ENCODE peak calls at places on chromosomes 1 and 21, in nine cellular contexts. C, O, K, M, L, J, V, Z and E are unnamed samples.

GRCh38 chr1:83996621-83997020 is 2.3 kb downstream of the TTLL7 start:
- DNase-seq in C (no peak), O (no peak), K (no peak), M (no peak), L (no peak), J (no peak), V (no peak), Z (no peak), E (no peak)

GRCh38 chr1:180482425-180483275 is 19.7 kb downstream of the ACBD6 start:
- DNase-seq in C (no peak), O (no peak), K (no peak), M (peak; percentile 76), L (no peak), J (peak; percentile 51), V (peak; percentile 19), Z (no peak), E (no peak)

GRCh38 chr1:208525417-208525816 is 281.2 kb upstream of the PLXNA2 start:
- DNase-seq in C (no peak), O (no peak), K (no peak), M (no peak), L (no peak), J (no peak), V (no peak), Z (no peak), E (no peak)

GRCh38 chr1:68087184-68087583 is 36.8 kb upstream of the DIRAS3 start:
- DNase-seq in C (no peak), O (no peak), K (no peak), M (no peak), L (no peak), J (no peak), V (no peak), Z (no peak), E (no peak)

GRCh38 chr1:30134466-30135217 is 588.7 kb downstream of the MATN1 start:
- DNase-seq in C (no peak), O (no peak), K (no peak), M (no peak), L (no peak), J (no peak), V (no peak), Z (no peak), E (peak; percentile 76)

GRCh38 chr1:58649555-58649954 is 50.3 kb downstream of the MYSM1 start:
- DNase-seq in C (peak; percentile 49), O (peak; percentile 16), K (no peak), M (no peak), L (no peak), J (peak; percentile 33), V (no peak), Z (no peak), E (no peak)

GRCh38 chr1:227763246-227764018 is 28.2 kb downstream of the SNAP47 start:
- DNase-seq in C (no peak), O (no peak), K (peak; percentile 19), M (no peak), L (no peak), J (no peak), V (no peak), Z (no peak), E (no peak)

GRCh38 chr1:63662846-63663245 is 69.6 kb downstream of the PGM1 start:
- DNase-seq in C (no peak), O (no peak), K (no peak), M (no peak), L (no peak), J (no peak), V (no peak), Z (no peak), E (no peak)

DNA sequence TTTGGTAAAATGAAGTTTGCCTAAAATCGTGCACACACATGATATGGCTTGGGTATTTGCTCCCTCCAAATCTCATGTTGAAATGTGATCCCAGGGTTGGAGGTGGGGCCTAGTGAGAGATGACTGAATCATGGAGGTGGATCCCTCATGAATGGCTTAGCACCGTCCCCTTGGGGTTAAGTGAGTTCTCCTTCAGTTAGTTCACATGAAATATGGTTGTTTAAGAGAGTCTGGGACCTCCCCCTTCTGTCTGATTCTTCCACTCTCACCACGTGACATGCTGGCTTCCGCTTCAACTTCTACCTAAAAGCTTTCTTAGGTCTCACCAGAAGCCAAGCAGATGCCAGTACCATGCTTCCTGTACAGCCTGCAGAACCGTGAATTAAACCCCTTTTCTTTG is 58.4 kb downstream of the SIPA1L2 start:
- DNase-seq in C (no peak), O (no peak), K (no peak), M (no peak), L (no peak), J (no peak), V (no peak), Z (no peak), E (no peak)
- H3K27ac ChIP-seq in C (no peak overlapping the region), O (no peak overlapping the region), K (no peak overlapping the region), M (no peak overlapping the region), L (peak overlapping the region; percentile 2), J (no peak overlapping the region), V (no peak overlapping the region), Z (no peak overlapping the region), E (no peak overlapping the region)

GRCh38 chr21:43343992-43344886 is 82.7 kb downstream of the SIK1 start:
- DNase-seq in C (peak; percentile 57), O (no peak), K (no peak), M (peak; percentile 70), L (no peak), J (no peak), V (peak; percentile 92), Z (peak; percentile 81), E (no peak)

GRCh38 chr21:43342301-43342881 is 84.5 kb downstream of the SIK1 start:
- DNase-seq in C (no peak), O (no peak), K (no peak), M (no peak), L (no peak), J (no peak), V (no peak), Z (no peak), E (no peak)

GRCh38 chr21:43341349-43342163 is 85.4 kb downstream of the SIK1 start:
- DNase-seq in C (no peak), O (no peak), K (peak; percentile 62), M (no peak), L (no peak), J (no peak), V (no peak), Z (no peak), E (no peak)

GRCh38 chr21:43345046-43345745 is 81.7 kb downstream of the SIK1 start:
- DNase-seq in C (no peak), O (no peak), K (no peak), M (no peak), L (no peak), J (no peak), V (no peak), Z (no peak), E (no peak)

GRCh38 chr21:43343095-43343991 is 83.6 kb downstream of the SIK1 start:
- DNase-seq in C (peak; percentile 83), O (no peak), K (no peak), M (peak; percentile 93), L (no peak), J (no peak), V (peak; percentile 90), Z (peak; percentile 91), E (no peak)
- TF ChIP-seq CTCF in C (no peak), O (no peak), K (no peak), M (no peak), L (no peak), J (no peak), V (no peak), Z (no peak), E (no peak)

GRCh38 chr1:12161662-12162458 is 4.9 kb upstream of the TNFRSF1B start:
- DNase-seq in C (peak; percentile 58), O (peak; percentile 88), K (peak; percentile 97), M (peak; percentile 62), L (peak; percentile 92), J (peak; percentile 96), V (peak; percentile 30), Z (peak; percentile 92), E (peak; percentile 89)

GRCh38 chr1:12165342-12165741 is 1.4 kb upstream of the TNFRSF1B start:
- DNase-seq in C (no peak), O (no peak), K (no peak), M (no peak), L (no peak), J (no peak), V (no peak), Z (no peak), E (no peak)

GRCh38 chr1:12163210-12163609 is 3.6 kb upstream of the TNFRSF1B start:
- DNase-seq in C (no peak), O (no peak), K (no peak), M (no peak), L (no peak), J (no peak), V (no peak), Z (no peak), E (no peak)

GRCh38 chr1:12161324-12161661 is 5.5 kb upstream of the TNFRSF1B start:
- DNase-seq in C (no peak), O (no peak), K (no peak), M (no peak), L (no peak), J (no peak), V (no peak), Z (no peak), E (no peak)

DNA sequence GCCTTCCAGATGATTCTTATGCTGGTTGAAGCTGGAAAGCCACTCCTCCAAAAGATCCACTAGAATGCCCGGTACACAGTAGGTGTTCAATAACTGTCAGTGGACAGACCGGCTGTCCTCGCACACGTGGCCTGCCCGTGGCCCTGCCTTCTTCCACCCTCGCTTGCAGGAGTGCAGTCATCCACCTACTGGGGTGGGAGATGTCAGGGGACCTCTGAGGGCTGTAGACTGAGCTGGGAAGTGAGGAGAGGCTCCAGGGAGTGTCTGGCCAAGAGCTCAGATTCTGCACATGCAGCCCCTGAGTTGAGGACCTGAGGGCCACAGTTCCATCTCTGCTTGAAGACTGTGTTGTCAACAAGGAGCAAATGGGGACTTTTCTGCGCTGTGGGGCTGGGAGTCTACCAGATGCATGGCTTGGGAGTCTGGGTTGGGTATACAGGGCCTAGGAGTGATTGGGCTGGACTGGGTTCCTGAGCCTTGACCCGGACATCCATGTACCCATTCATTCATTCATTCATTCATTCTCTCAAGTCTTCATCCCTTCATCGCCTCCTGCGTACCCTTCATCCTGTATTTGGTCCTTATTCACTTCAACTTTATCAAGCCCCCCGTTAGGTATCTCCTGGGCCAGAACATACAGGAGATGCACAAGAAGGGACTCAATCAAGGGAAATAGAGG is 4.2 kb upstream of the TNFRSF1B start:
- DNase-seq in C (no peak), O (no peak), K (no peak), M (no peak), L (no peak), J (no peak), V (no peak), Z (no peak), E (no peak)
- H3K27ac ChIP-seq in C (peak overlapping the region; percentile 61), O (no peak overlapping the region), K (peak overlapping the region; percentile 31), M (no peak overlapping the region), L (peak overlapping the region; percentile 74), J (peak overlapping the region; percentile 75), V (no peak overlapping the region), Z (peak overlapping the region; percentile 68), E (peak overlapping the region; percentile 18)

GRCh38 chr1:2247760-2248126 is 19.6 kb downstream of the SKI start:
- DNase-seq in C (no peak), O (no peak), K (no peak), M (no peak), L (no peak), J (no peak), V (peak; percentile 53), Z (no peak), E (no peak)

GRCh38 chr1:2249559-2249906 is 21.4 kb downstream of the SKI start:
- DNase-seq in C (no peak), O (no peak), K (no peak), M (no peak), L (no peak), J (no peak), V (no peak), Z (no peak), E (no peak)

GRCh38 chr1:2248854-2249558 is 20.9 kb downstream of the SKI start:
- DNase-seq in C (no peak), O (no peak), K (no peak), M (no peak), L (no peak), J (no peak), V (no peak), Z (no peak), E (no peak)

GRCh38 chr1:2250721-2251281 is 22.7 kb downstream of the SKI start:
- DNase-seq in C (no peak), O (no peak), K (no peak), M (peak; percentile 58), L (no peak), J (no peak), V (peak; percentile 72), Z (no peak), E (no peak)

GRCh38 chr1:2248127-2248826 is 20.2 kb downstream of the SKI start:
- DNase-seq in C (peak; percentile 73), O (no peak), K (no peak), M (peak; percentile 74), L (no peak), J (no peak), V (peak; percentile 81), Z (no peak), E (no peak)
- TF ChIP-seq CTCF in C (no peak), O (no peak), K (no peak), M (no peak), L (no peak), J (no peak), V (no peak), Z (no peak), E (no peak)